ENCODE peak calls at places on chromosomes 12 and 14, in six cellular contexts. One of them, this sample, is unnamed.

GRCh38 chr12:47808574-47809380 is 10.9 kb downstream of the HDAC7 start:
- DNase-seq in HTR-8/SVneo: no peak
- DNase-seq in activated CD8-positive, alpha-beta memory T cell treated with anti-CD3 and anti-CD28 coated beads, Interleukin-2, amount 50 U/mL, for 48 hours: peak
- DNase-seq in dermis microvascular lymphatic vessel endothelial cell: no peak
- DNase-seq in mucosa of descending colon: no peak
- DNase-seq in ovary: no peak
- DNase-seq in this sample: no peak

GRCh38 chr12:3032770-3033537 is 44.2 kb upstream of the TSPAN9 start:
- DNase-seq in HTR-8/SVneo: no peak
- DNase-seq in activated CD8-positive, alpha-beta memory T cell treated with anti-CD3 and anti-CD28 coated beads, Interleukin-2, amount 50 U/mL, for 48 hours: no peak
- DNase-seq in dermis microvascular lymphatic vessel endothelial cell: no peak
- DNase-seq in mucosa of descending colon: no peak
- DNase-seq in ovary: no peak
- DNase-seq in this sample: no peak

GRCh38 chr12:117695956-117696355 is 272.8 kb downstream of the KSR2 start:
- DNase-seq in HTR-8/SVneo: no peak
- DNase-seq in activated CD8-positive, alpha-beta memory T cell treated with anti-CD3 and anti-CD28 coated beads, Interleukin-2, amount 50 U/mL, for 48 hours: no peak
- DNase-seq in dermis microvascular lymphatic vessel endothelial cell: no peak
- DNase-seq in mucosa of descending colon: peak
- DNase-seq in ovary: no peak
- DNase-seq in this sample: no peak

GRCh38 chr12:56957229-56958052 is at the start of gene RDH16:
- DNase-seq in HTR-8/SVneo: no peak
- DNase-seq in activated CD8-positive, alpha-beta memory T cell treated with anti-CD3 and anti-CD28 coated beads, Interleukin-2, amount 50 U/mL, for 48 hours: no peak
- DNase-seq in dermis microvascular lymphatic vessel endothelial cell: no peak
- DNase-seq in mucosa of descending colon: no peak
- DNase-seq in ovary: no peak
- DNase-seq in this sample: no peak

GRCh38 chr14:106442857-106443256 is 916.5 kb downstream of the TMEM121 start:
- DNase-seq in HTR-8/SVneo: no peak
- DNase-seq in activated CD8-positive, alpha-beta memory T cell treated with anti-CD3 and anti-CD28 coated beads, Interleukin-2, amount 50 U/mL, for 48 hours: peak
- DNase-seq in dermis microvascular lymphatic vessel endothelial cell: no peak
- DNase-seq in mucosa of descending colon: no peak
- DNase-seq in ovary: no peak
- DNase-seq in this sample: peak

GRCh38 chr12:81863406-81863805 is 104.3 kb upstream of the PPFIA2 start:
- DNase-seq in HTR-8/SVneo: no peak
- DNase-seq in activated CD8-positive, alpha-beta memory T cell treated with anti-CD3 and anti-CD28 coated beads, Interleukin-2, amount 50 U/mL, for 48 hours: no peak
- DNase-seq in dermis microvascular lymphatic vessel endothelial cell: no peak
- DNase-seq in mucosa of descending colon: no peak
- DNase-seq in ovary: no peak
- DNase-seq in this sample: no peak

GRCh38 chr14:74569826-74570591 is 42.0 kb downstream of the LTBP2 start:
- DNase-seq in HTR-8/SVneo: peak
- DNase-seq in activated CD8-positive, alpha-beta memory T cell treated with anti-CD3 and anti-CD28 coated beads, Interleukin-2, amount 50 U/mL, for 48 hours: no peak
- DNase-seq in dermis microvascular lymphatic vessel endothelial cell: peak
- DNase-seq in mucosa of descending colon: no peak
- DNase-seq in ovary: no peak
- DNase-seq in this sample: no peak

GRCh38 chr12:60195483-60195882 is 599.7 kb downstream of the SLC16A7 start:
- DNase-seq in HTR-8/SVneo: no peak
- DNase-seq in activated CD8-positive, alpha-beta memory T cell treated with anti-CD3 and anti-CD28 coated beads, Interleukin-2, amount 50 U/mL, for 48 hours: no peak
- DNase-seq in dermis microvascular lymphatic vessel endothelial cell: no peak
- DNase-seq in mucosa of descending colon: no peak
- DNase-seq in ovary: no peak
- DNase-seq in this sample: no peak

GRCh38 chr14:89417469-89418225 is 614 bp upstream of the FOXN3 start:
- DNase-seq in HTR-8/SVneo: no peak
- DNase-seq in activated CD8-positive, alpha-beta memory T cell treated with anti-CD3 and anti-CD28 coated beads, Interleukin-2, amount 50 U/mL, for 48 hours: peak
- DNase-seq in dermis microvascular lymphatic vessel endothelial cell: no peak
- DNase-seq in mucosa of descending colon: peak
- DNase-seq in ovary: peak
- DNase-seq in this sample: peak

GRCh38 chr14:27392153-27392552 is 794.3 kb upstream of the NOVA1 start:
- DNase-seq in HTR-8/SVneo: no peak
- DNase-seq in activated CD8-positive, alpha-beta memory T cell treated with anti-CD3 and anti-CD28 coated beads, Interleukin-2, amount 50 U/mL, for 48 hours: no peak
- DNase-seq in dermis microvascular lymphatic vessel endothelial cell: no peak
- DNase-seq in mucosa of descending colon: no peak
- DNase-seq in ovary: no peak
- DNase-seq in this sample: no peak

GRCh38 chr14:89067293-89067972 is 243.0 kb downstream of the TTC8 start:
- DNase-seq in HTR-8/SVneo: no peak
- DNase-seq in activated CD8-positive, alpha-beta memory T cell treated with anti-CD3 and anti-CD28 coated beads, Interleukin-2, amount 50 U/mL, for 48 hours: no peak
- DNase-seq in dermis microvascular lymphatic vessel endothelial cell: no peak
- DNase-seq in mucosa of descending colon: no peak
- DNase-seq in ovary: no peak
- DNase-seq in this sample: no peak

GRCh38 chr12:107319536-107320030 is 226.2 kb upstream of the CRY1 start:
- DNase-seq in HTR-8/SVneo: no peak
- DNase-seq in activated CD8-positive, alpha-beta memory T cell treated with anti-CD3 and anti-CD28 coated beads, Interleukin-2, amount 50 U/mL, for 48 hours: no peak
- DNase-seq in dermis microvascular lymphatic vessel endothelial cell: no peak
- DNase-seq in mucosa of descending colon: peak
- DNase-seq in ovary: no peak
- DNase-seq in this sample: no peak

GRCh38 chr14:30528119-30528518 is 30.8 kb upstream of the G2E3 start:
- DNase-seq in HTR-8/SVneo: no peak
- DNase-seq in activated CD8-positive, alpha-beta memory T cell treated with anti-CD3 and anti-CD28 coated beads, Interleukin-2, amount 50 U/mL, for 48 hours: no peak
- DNase-seq in dermis microvascular lymphatic vessel endothelial cell: no peak
- DNase-seq in mucosa of descending colon: no peak
- DNase-seq in ovary: no peak
- DNase-seq in this sample: no peak

GRCh38 chr12:94458882-94459772 is 540 bp downstream of the CEP83 start:
- DNase-seq in HTR-8/SVneo: peak
- DNase-seq in activated CD8-positive, alpha-beta memory T cell treated with anti-CD3 and anti-CD28 coated beads, Interleukin-2, amount 50 U/mL, for 48 hours: no peak
- DNase-seq in dermis microvascular lymphatic vessel endothelial cell: peak
- DNase-seq in mucosa of descending colon: no peak
- DNase-seq in ovary: no peak
- DNase-seq in this sample: no peak

GRCh38 chr12:129871991-129872969 is 31.5 kb downstream of the TMEM132D start:
- DNase-seq in HTR-8/SVneo: no peak
- DNase-seq in activated CD8-positive, alpha-beta memory T cell treated with anti-CD3 and anti-CD28 coated beads, Interleukin-2, amount 50 U/mL, for 48 hours: no peak
- DNase-seq in dermis microvascular lymphatic vessel endothelial cell: no peak
- DNase-seq in mucosa of descending colon: no peak
- DNase-seq in ovary: no peak
- DNase-seq in this sample: no peak

GRCh38 chr14:57736391-57736790 is 129.5 kb downstream of the SLC35F4 start:
- DNase-seq in HTR-8/SVneo: no peak
- DNase-seq in activated CD8-positive, alpha-beta memory T cell treated with anti-CD3 and anti-CD28 coated beads, Interleukin-2, amount 50 U/mL, for 48 hours: no peak
- DNase-seq in dermis microvascular lymphatic vessel endothelial cell: no peak
- DNase-seq in mucosa of descending colon: no peak
- DNase-seq in ovary: no peak
- DNase-seq in this sample: no peak

GRCh38 chr14:77102154-77102553 is 4.1 kb downstream of the CIPC start:
- DNase-seq in HTR-8/SVneo: no peak
- DNase-seq in activated CD8-positive, alpha-beta memory T cell treated with anti-CD3 and anti-CD28 coated beads, Interleukin-2, amount 50 U/mL, for 48 hours: no peak
- DNase-seq in dermis microvascular lymphatic vessel endothelial cell: no peak
- DNase-seq in mucosa of descending colon: peak
- DNase-seq in ovary: no peak
- DNase-seq in this sample: no peak

GRCh38 chr12:115204957-115205754 is 521.2 kb upstream of the TBX3 start:
- DNase-seq in HTR-8/SVneo: no peak
- DNase-seq in activated CD8-positive, alpha-beta memory T cell treated with anti-CD3 and anti-CD28 coated beads, Interleukin-2, amount 50 U/mL, for 48 hours: no peak
- DNase-seq in dermis microvascular lymphatic vessel endothelial cell: no peak
- DNase-seq in mucosa of descending colon: no peak
- DNase-seq in ovary: no peak
- DNase-seq in this sample: no peak

This sample was measured in stimulated activated CD4-positive, alpha-beta T cell treated with anti-CD3 and anti-CD28 coated beads, Interleukin-1b, Interleukin-23, amount 100 ng/mL, for 24 hours.